ENCODE peak calls at places on chromosome 10, in seven cellular contexts. Z is stomach, R is ovary, L is suprapubic skin, Q is transverse colon, N is A549, X is sigmoid colon. S is an unnamed sample.

GRCh38 chr10:67306588-67307205 is 380.9 kb downstream of the LRRTM3 start:
- DNase-seq in X (no peak), R (no peak), Z (no peak), L (no peak), Q (no peak), N (peak; percentile 31), S (no peak)

GRCh38 chr10:30600005-30600404 is 29.5 kb downstream of the LYZL2 start:
- DNase-seq in X (no peak), Z (no peak), L (no peak), R (no peak), Q (no peak), N (no peak), S (no peak)

GRCh38 chr10:7206407-7207127 is 204.3 kb downstream of the SFMBT2 start:
- DNase-seq in L (no peak), R (no peak), X (no peak), Q (no peak), Z (no peak), N (no peak), S (no peak)

GRCh38 chr10:91511549-91512330 is 101.6 kb downstream of the HECTD2 start:
- DNase-seq in X (no peak), R (no peak), N (peak; percentile 8), Q (no peak), Z (no peak), L (no peak), S (no peak)

GRCh38 chr10:84308481-84309304 is 19.7 kb upstream of the CCSER2 start:
- DNase-seq in X (no peak), N (no peak), Q (peak; percentile 51), Z (peak; percentile 49), R (no peak), L (no peak), S (peak; percentile 15)

GRCh38 chr10:132302421-132302820 is 5.3 kb downstream of the STK32C start:
- DNase-seq in R (peak; percentile 13), Z (no peak), N (no peak), Q (no peak), X (peak; percentile 60), L (peak; percentile 52), S (no peak)

GRCh38 chr10:30553018-30553624 is 76.4 kb downstream of the LYZL2 start:
- DNase-seq in X (no peak), R (no peak), N (no peak), L (no peak), Z (no peak), Q (no peak), S (no peak)

GRCh38 chr10:107206856-107207255 is 42.4 kb upstream of the SORCS1 start:
- DNase-seq in Z (no peak), X (no peak), Q (no peak), N (no peak), L (no peak), R (no peak), S (no peak)

GRCh38 chr10:26212511-26212910 is 4.1 kb upstream of the GAD2 start:
- DNase-seq in Q (no peak), N (no peak), X (no peak), R (no peak), Z (no peak), L (no peak), S (no peak)

GRCh38 chr10:93652857-93653256 is 40.5 kb downstream of the PDE6C start:
- DNase-seq in X (no peak), Z (no peak), N (no peak), R (no peak), Q (no peak), L (no peak), S (no peak)

GRCh38 chr10:93614101-93614825 is 1.9 kb downstream of the PDE6C start:
- DNase-seq in X (no peak), R (no peak), L (no peak), Q (no peak), N (no peak), Z (no peak), S (no peak)

GRCh38 chr10:50477287-50477686 is 146.5 kb downstream of the SGMS1 start:
- DNase-seq in R (no peak), L (no peak), N (no peak), X (no peak), Q (no peak), Z (no peak), S (no peak)

GRCh38 chr10:14750900-14751575 is 23.7 kb downstream of the FAM107B start:
- DNase-seq in Q (peak; percentile 29), R (no peak), N (no peak), X (peak; percentile 77), L (no peak), Z (no peak), S (no peak)

GRCh38 chr10:16314259-16314658 is 122.6 kb upstream of the PTER start:
- DNase-seq in R (no peak), L (no peak), Q (no peak), X (no peak), N (no peak), Z (no peak), S (no peak)

GRCh38 chr10:47257396-47258120 is 42.4 kb upstream of the GDF10 start:
- DNase-seq in Z (no peak), Q (no peak), L (no peak), X (peak; percentile 19), N (no peak), R (no peak), S (no peak)

GRCh38 chr10:35940067-35940989 is 298.2 kb upstream of the FZD8 start:
- DNase-seq in L (no peak), Q (peak; percentile 40), Z (no peak), N (no peak), R (peak; percentile 35), X (no peak), S (no peak)
- H3K4me3 ChIP-seq in L (no peak overlapping the region), Q (no peak overlapping the region), Z (no peak overlapping the region), N (no peak overlapping the region), R (no peak overlapping the region), X (no peak overlapping the region), S (no peak overlapping the region)

GRCh38 chr10:13049774-13050420 is 48.4 kb upstream of the CCDC3 start:
- DNase-seq in L (no peak), R (no peak), Q (no peak), X (no peak), Z (no peak), N (no peak), S (no peak)
- TF ChIP-seq EP300 in L (no peak), R (no peak), Q (no peak), X (no peak), Z (no peak), N (no peak), S (peak; percentile 16)

GRCh38 chr10:125129076-125129458 is 31.3 kb downstream of the CTBP2 start:
- DNase-seq in Q (no peak), N (no peak), Z (no peak), R (no peak), L (no peak), X (no peak), S (no peak)
- H3K4me1 ChIP-seq in Q (peaks cover 12% of the 10 kb centered on the region), N (peaks cover 47% of the 10 kb centered on the region), Z (peaks cover 26% of the 10 kb centered on the region), R (peaks cover 26% of the 10 kb centered on the region), L (peaks cover 26% of the 10 kb centered on the region), X (peaks cover 29% of the 10 kb centered on the region), S (peaks cover 18% of the 10 kb centered on the region)

DNA sequence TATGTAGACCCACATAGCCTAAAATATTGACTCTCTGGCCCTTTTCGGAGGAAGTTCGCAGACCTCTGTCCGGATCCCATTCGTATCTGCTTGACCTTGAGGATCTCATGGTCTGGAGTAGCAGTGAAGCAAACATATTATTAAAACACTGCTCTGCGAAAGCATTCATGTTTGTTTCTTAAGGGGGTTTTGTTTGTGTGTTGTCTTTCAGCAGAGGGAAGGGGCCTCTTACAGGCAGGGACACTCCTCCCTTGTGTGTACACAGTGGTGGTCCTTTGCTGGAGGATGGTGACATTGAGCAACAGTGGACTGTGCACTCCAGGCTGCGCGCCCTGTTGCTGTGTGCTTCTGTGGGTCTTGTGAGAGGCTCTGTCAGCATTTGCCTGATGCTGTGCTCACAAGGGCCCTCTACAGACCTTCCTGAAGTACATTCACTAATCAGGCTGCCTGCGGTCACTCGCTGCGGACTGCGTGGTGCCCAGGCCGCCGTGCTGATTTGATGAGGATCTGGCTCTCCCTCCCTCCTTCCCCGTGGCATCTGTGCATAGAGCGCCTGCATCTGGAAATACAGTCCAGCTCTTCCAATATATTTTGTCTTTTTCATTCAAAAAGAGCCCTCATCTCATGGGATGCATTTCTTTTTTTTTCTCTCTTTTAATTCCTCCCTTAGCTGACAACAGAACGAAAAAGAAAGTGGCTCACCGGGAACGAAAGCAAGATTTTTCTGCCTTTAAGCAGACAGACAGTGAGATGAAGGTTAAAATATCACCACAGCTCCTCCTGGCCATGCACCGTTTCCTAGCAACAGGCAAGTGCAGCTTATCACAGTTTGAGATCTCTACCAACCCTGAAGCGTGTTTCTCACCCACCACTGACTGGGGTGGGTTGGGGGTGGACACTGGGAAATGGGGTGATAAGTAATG is 135.8 kb downstream of the CNNM2 start:
- DNase-seq in R (peak; percentile 77), N (peak; percentile 59), X (peak; percentile 82), L (no peak), Z (peak; percentile 50), Q (peak; percentile 51), S (peak; percentile 57)
- H3K4me3 ChIP-seq in R (peak overlapping the region; percentile 30), N (peak overlapping the region; percentile 14), X (peak overlapping the region; percentile 27), L (peak overlapping the region; percentile 21), Z (peak overlapping the region; percentile 23), Q (no peak overlapping the region), S (peak overlapping the region; percentile 44)

GRCh38 chr10:18773180-18773579 is 113.9 kb downstream of the ARL5B start:
- DNase-seq in N (no peak), Z (no peak), Q (no peak), L (no peak), R (no peak), X (no peak), S (no peak)
- TF ChIP-seq EP300 in N (no peak), Z (no peak), Q (no peak), L (no peak), R (no peak), X (no peak), S (no peak)

GRCh38 chr10:32980242-32980557 is 22.2 kb upstream of the ITGB1 start:
- DNase-seq in L (no peak), X (no peak), Q (no peak), N (no peak), Z (no peak), R (no peak), S (no peak)

GRCh38 chr10:32976338-32976737 is 18.3 kb upstream of the ITGB1 start:
- DNase-seq in X (no peak), L (no peak), Z (no peak), R (no peak), Q (no peak), N (no peak), S (no peak)

GRCh38 chr10:32981760-32982159 is 23.7 kb upstream of the ITGB1 start:
- DNase-seq in X (no peak), R (no peak), Z (peak; percentile 50), N (no peak), Q (peak; percentile 77), L (no peak), S (no peak)

GRCh38 chr10:32980558-32981468 is 22.8 kb upstream of the ITGB1 start:
- DNase-seq in Z (peak; percentile 86), R (peak; percentile 86), Q (peak; percentile 92), L (peak; percentile 97), N (peak; percentile 72), X (peak; percentile 98), S (peak; percentile 71)

DNA sequence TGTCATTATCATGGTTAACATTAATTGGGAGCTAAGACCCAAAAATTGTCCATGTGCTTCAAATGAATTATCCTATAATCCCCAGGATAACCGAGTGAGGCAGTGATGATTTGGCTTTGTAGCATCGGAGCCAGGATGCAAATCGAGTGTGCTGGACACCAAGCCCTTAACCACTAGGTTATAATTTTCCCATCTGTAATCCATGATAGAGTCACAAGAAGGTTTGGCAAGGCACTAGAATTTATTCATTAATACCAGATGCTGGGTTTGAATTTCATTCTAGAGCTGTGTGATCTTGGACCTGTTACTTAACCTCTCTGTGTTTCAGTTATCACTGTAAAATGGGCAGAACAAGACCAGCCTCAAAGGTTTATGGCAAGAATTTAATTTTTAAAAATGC is 21.0 kb upstream of the ITGB1 start:
- DNase-seq in R (no peak), L (no peak), X (no peak), Q (no peak), Z (no peak), N (no peak), S (no peak)
- H3K4me1 ChIP-seq in R (peaks cover 4% of the 10 kb centered on the region), L (peaks cover 17% of the 10 kb centered on the region), X (peaks cover 25% of the 10 kb centered on the region), Q (peaks cover 30% of the 10 kb centered on the region), Z (peaks cover 21% of the 10 kb centered on the region), N (peaks cover 64% of the 10 kb centered on the region), S (peaks cover 10% of the 10 kb centered on the region)

GRCh38 chr10:65571011-65571570 is 1354.7 kb upstream of the LRRTM3 start:
- DNase-seq in X (no peak), N (peak; percentile 6), R (no peak), Q (no peak), L (no peak), Z (no peak), S (no peak)
- H3K4me3 ChIP-seq in X (peak overlapping the region; percentile 53), N (peak overlapping the region; percentile 78), R (peak overlapping the region; percentile 35), Q (peak overlapping the region; percentile 28), L (peak overlapping the region; percentile 54), Z (peak overlapping the region; percentile 49), S (no peak overlapping the region)